ENCODE peak calls at places on chromosomes 11 and 22, in ten cellular contexts. D, K, G, A, U, N, O, S, H and L are unnamed samples.

GRCh38 chr11:128342511-128343133 is 244.7 kb downstream of the ETS1 start:
- DNase-seq in H (peak; percentile 49), U (no peak), N (peak; percentile 45), K (peak; percentile 65), O (peak; percentile 98), G (peak; percentile 70), A (no peak), S (peak; percentile 93), D (peak; percentile 38), L (no peak)

GRCh38 chr22:38872831-38873248 is 824 bp upstream of the CBX6 start:
- DNase-seq in G (peak; percentile 85), N (no peak), U (peak; percentile 36), H (no peak), A (no peak), K (peak; percentile 58), S (no peak), O (peak; percentile 34), D (peak; percentile 49), L (no peak)

GRCh38 chr11:47355283-47356128 is 3.0 kb upstream of the MYBPC3 start:
- DNase-seq in N (peak; percentile 36), A (peak; percentile 92), U (peak; percentile 96), H (no peak), K (peak; percentile 95), G (peak; percentile 97), O (peak; percentile 92), D (peak; percentile 99), S (peak; percentile 87), L (no peak)

GRCh38 chr11:47714554-47715081 is 551 bp downstream of the AGBL2 start:
- DNase-seq in O (peak; percentile 12), U (no peak), A (no peak), D (peak; percentile 44), N (no peak), H (no peak), G (peak; percentile 56), S (peak; percentile 12), K (peak; percentile 22), L (peak; percentile 1)

GRCh38 chr22:48554893-48555552 is 1272.7 kb downstream of the BRD1 start:
- DNase-seq in D (no peak), H (no peak), A (no peak), O (no peak), S (no peak), N (no peak), G (no peak), K (no peak), U (no peak), L (no peak)

GRCh38 chr11:10317776-10318526 is 13.1 kb downstream of the ADM start:
- DNase-seq in O (no peak), U (no peak), A (no peak), S (no peak), H (peak; percentile 76), N (no peak), K (no peak), D (no peak), G (no peak), L (no peak)

GRCh38 chr11:1160231-1161101 is 2.7 kb downstream of the MUC5AC start:
- DNase-seq in D (no peak), U (no peak), H (no peak), S (no peak), K (no peak), G (peak; percentile 53), N (no peak), O (no peak), A (no peak), L (no peak)

GRCh38 chr11:11535611-11536010 is 86.2 kb downstream of the GALNT18 start:
- DNase-seq in N (no peak), D (no peak), U (no peak), S (no peak), O (no peak), K (no peak), A (no peak), H (no peak), G (no peak), L (no peak)

GRCh38 chr11:68142028-68142412 is 20.8 kb upstream of the CHKA start:
- DNase-seq in U (peak; percentile 80), N (no peak), S (no peak), A (no peak), G (no peak), D (no peak), K (no peak), O (no peak), H (peak; percentile 58), L (no peak)

GRCh38 chr11:2868604-2869526 is 16.7 kb downstream of the CDKN1C start:
- DNase-seq in K (no peak), A (no peak), S (no peak), H (no peak), U (no peak), N (no peak), O (no peak), G (no peak), D (no peak), L (no peak)
- H3K27me3 ChIP-seq in K (peaks cover 65% of the 10 kb centered on the region), A (no peaks in the 10 kb centered on the region), S (peaks cover 13% of the 10 kb centered on the region), H (peaks cover 16% of the 10 kb centered on the region), U (peaks cover 3% of the 10 kb centered on the region), N (peaks cover 20% of the 10 kb centered on the region), O (peaks cover 50% of the 10 kb centered on the region), G (peaks cover 26% of the 10 kb centered on the region), D (peaks cover 25% of the 10 kb centered on the region), L (peaks cover 41% of the 10 kb centered on the region)

GRCh38 chr11:75238595-75239245 is 1.9 kb upstream of the TPBGL start:
- DNase-seq in D (no peak), G (no peak), O (no peak), A (no peak), U (no peak), S (no peak), N (no peak), H (no peak), K (no peak), L (no peak)
- H3K27me3 ChIP-seq in D (peaks cover 25% of the 10 kb centered on the region), G (peaks cover 39% of the 10 kb centered on the region), O (peaks cover 31% of the 10 kb centered on the region), A (no peaks in the 10 kb centered on the region), U (peaks cover 2% of the 10 kb centered on the region), S (peaks cover 25% of the 10 kb centered on the region), N (peaks cover 32% of the 10 kb centered on the region), H (peaks cover 70% of the 10 kb centered on the region), K (peaks cover 68% of the 10 kb centered on the region), L (peaks cover 33% of the 10 kb centered on the region)

GRCh38 chr11:116507849-116508695 is 264.7 kb downstream of the BUD13 start:
- DNase-seq in G (no peak), U (no peak), A (no peak), O (no peak), S (no peak), N (no peak), H (no peak), K (no peak), D (no peak), L (no peak)

GRCh38 chr11:116505466-116506247 is 267.1 kb downstream of the BUD13 start:
- DNase-seq in D (no peak), S (no peak), N (no peak), H (no peak), O (no peak), A (no peak), K (no peak), G (no peak), U (no peak), L (no peak)

GRCh38 chr11:116506446-116506845 is 266.3 kb downstream of the BUD13 start:
- DNase-seq in G (no peak), N (no peak), H (no peak), S (no peak), K (no peak), A (no peak), U (no peak), O (no peak), D (no peak), L (no peak)

GRCh38 chr11:116504541-116505149 is 268.1 kb downstream of the BUD13 start:
- DNase-seq in D (no peak), U (no peak), K (no peak), G (no peak), A (no peak), N (no peak), H (no peak), S (no peak), O (no peak), L (no peak)

DNA sequence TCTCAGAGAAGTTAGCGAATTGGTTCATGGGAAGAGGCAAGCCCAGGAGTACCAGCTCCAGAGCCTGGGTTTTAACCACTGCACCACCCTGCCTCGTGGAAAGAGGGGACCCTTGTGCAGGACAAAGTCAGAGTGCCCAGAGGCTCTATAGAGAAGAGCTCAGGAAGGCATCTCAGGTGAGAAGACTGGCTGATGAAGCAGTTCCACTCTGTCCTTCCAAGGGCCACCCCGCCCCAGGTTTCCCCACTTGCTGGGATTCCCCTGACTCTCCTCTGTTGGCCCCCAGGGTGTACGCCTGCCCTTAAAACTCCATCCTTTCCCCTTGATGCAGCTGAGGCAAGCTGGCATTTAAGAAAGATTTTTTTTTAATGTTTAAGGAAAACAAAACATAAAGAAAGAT is 265.8 kb downstream of the BUD13 start:
- DNase-seq in O (no peak), H (no peak), A (no peak), G (no peak), D (no peak), N (no peak), U (no peak), S (no peak), K (no peak), L (no peak)
- H3K27me3 ChIP-seq in O (peaks cover 13% of the 10 kb centered on the region), H (no peaks in the 10 kb centered on the region), A (peaks cover 50% of the 10 kb centered on the region), G (peaks cover 4% of the 10 kb centered on the region), D (no peaks in the 10 kb centered on the region), N (peaks cover 3% of the 10 kb centered on the region), U (peaks cover 2% of the 10 kb centered on the region), S (no peaks in the 10 kb centered on the region), K (no peaks in the 10 kb centered on the region), L (peaks cover 10% of the 10 kb centered on the region)

DNA sequence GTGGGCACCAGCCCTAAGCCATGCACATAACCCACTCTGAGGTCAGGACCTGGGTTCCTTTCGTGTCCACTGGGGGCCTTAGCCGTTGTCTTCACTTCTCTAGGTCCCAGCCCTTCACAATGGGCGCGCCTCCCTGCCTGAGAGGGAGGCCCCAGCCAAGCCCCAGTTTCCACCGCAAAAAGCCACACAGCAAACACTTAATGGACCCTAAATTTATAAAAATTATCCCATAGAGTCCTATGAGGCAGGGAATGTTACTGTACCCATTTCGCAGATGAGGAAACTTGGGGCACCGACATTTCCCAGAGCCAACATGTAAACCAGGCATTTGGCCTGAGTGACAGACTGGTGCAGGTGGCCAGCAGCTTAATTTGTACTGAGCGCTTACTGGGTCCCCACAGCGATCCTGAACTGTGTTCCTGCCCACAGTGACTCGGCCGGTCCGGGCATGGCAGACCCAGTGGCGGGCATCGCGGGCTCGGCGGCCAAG is 1.3 kb downstream of the GAS2L1 start:
- DNase-seq in D (no peak), G (no peak), H (no peak), A (no peak), K (no peak), S (no peak), O (no peak), U (no peak), N (no peak), L (no peak)
- H3K27me3 ChIP-seq in D (no peaks in the 10 kb centered on the region), G (no peaks in the 10 kb centered on the region), H (peaks cover 15% of the 10 kb centered on the region), A (no peaks in the 10 kb centered on the region), K (no peaks in the 10 kb centered on the region), S (no peaks in the 10 kb centered on the region), O (no peaks in the 10 kb centered on the region), U (no peaks in the 10 kb centered on the region), N (no peaks in the 10 kb centered on the region), L (peaks cover 21% of the 10 kb centered on the region)

GRCh38 chr11:123682976-123683375 is 28.6 kb upstream of the SCN3B start:
- DNase-seq in K (no peak), N (no peak), D (no peak), S (no peak), O (no peak), A (no peak), G (no peak), H (no peak), U (no peak), L (no peak)
- H3K27me3 ChIP-seq in K (no peaks in the 10 kb centered on the region), N (peaks cover 6% of the 10 kb centered on the region), D (no peaks in the 10 kb centered on the region), S (peaks cover 7% of the 10 kb centered on the region), O (no peaks in the 10 kb centered on the region), A (peaks cover 72% of the 10 kb centered on the region), G (peaks cover 4% of the 10 kb centered on the region), H (no peaks in the 10 kb centered on the region), U (no peaks in the 10 kb centered on the region), L (no peaks in the 10 kb centered on the region)

GRCh38 chr22:23219317-23219716 is 39.0 kb downstream of the BCR start:
- DNase-seq in N (no peak), A (no peak), D (no peak), K (no peak), G (no peak), U (no peak), S (no peak), O (no peak), H (no peak), L (no peak)
- H3K27me3 ChIP-seq in N (no peaks in the 10 kb centered on the region), A (no peaks in the 10 kb centered on the region), D (no peaks in the 10 kb centered on the region), K (no peaks in the 10 kb centered on the region), G (no peaks in the 10 kb centered on the region), U (no peaks in the 10 kb centered on the region), S (no peaks in the 10 kb centered on the region), O (no peaks in the 10 kb centered on the region), H (no peaks in the 10 kb centered on the region), L (no peaks in the 10 kb centered on the region)